ENCODE peak calls at places on chromosomes 2 and 18, in four cellular contexts. One of them, this sample, is unnamed.

GRCh38 chr2:205170399-205170798 is 511.9 kb upstream of the NRP2 start:
- DNase-seq in H9: peak; percentile 28
- DNase-seq in H1: no peak
- DNase-seq in mesendoderm: peak; percentile 18
- DNase-seq in this sample: no peak

GRCh38 chr2:96924775-96925747 is 55.2 kb upstream of the SEMA4C start:
- DNase-seq in H9: no peak
- DNase-seq in mesendoderm: no peak
- DNase-seq in H1: no peak
- DNase-seq in this sample: no peak

GRCh38 chr2:227326783-227327182 is 1.7 kb downstream of the MFF start:
- DNase-seq in H9: no peak
- DNase-seq in mesendoderm: no peak
- DNase-seq in H1: no peak
- DNase-seq in this sample: no peak

GRCh38 chr2:112189001-112189556 is 50.9 kb downstream of the FBLN7 start:
- DNase-seq in mesendoderm: no peak
- DNase-seq in H1: no peak
- DNase-seq in H9: no peak
- DNase-seq in this sample: no peak

GRCh38 chr2:158539176-158539895 is 82.6 kb downstream of the PKP4 start:
- DNase-seq in H1: no peak
- DNase-seq in mesendoderm: no peak
- DNase-seq in H9: no peak
- DNase-seq in this sample: no peak

GRCh38 chr2:172282944-172283343 is 144.4 kb upstream of the ITGA6 start:
- DNase-seq in mesendoderm: peak; percentile 29
- DNase-seq in H9: no peak
- DNase-seq in H1: no peak
- DNase-seq in this sample: peak; percentile 83

GRCh38 chr18:11176416-11176815 is 27.0 kb upstream of the PIEZO2 start:
- DNase-seq in mesendoderm: no peak
- DNase-seq in H1: no peak
- DNase-seq in H9: no peak
- DNase-seq in this sample: no peak

GRCh38 chr2:65019675-65020195 is 30.5 kb downstream of the SLC1A4 start:
- DNase-seq in H9: no peak
- DNase-seq in H1: no peak
- DNase-seq in mesendoderm: no peak
- DNase-seq in this sample: no peak

GRCh38 chr18:75341267-75341666 is 86.2 kb downstream of the SMIM21 start:
- DNase-seq in H1: no peak
- DNase-seq in H9: no peak
- DNase-seq in mesendoderm: peak; percentile 64
- DNase-seq in this sample: no peak

GRCh38 chr2:5693288-5694015 is 1.3 kb downstream of the SOX11 start:
- DNase-seq in mesendoderm: peak; percentile 64
- DNase-seq in H1: no peak
- DNase-seq in H9: peak; percentile 49
- DNase-seq in this sample: no peak

GRCh38 chr2:232319117-232320037 is 59.2 kb upstream of the ALPP start:
- DNase-seq in mesendoderm: no peak
- DNase-seq in H1: no peak
- DNase-seq in H9: no peak
- DNase-seq in this sample: no peak

GRCh38 chr2:190404487-190404886 is 3.7 kb upstream of the MFSD6 start:
- DNase-seq in mesendoderm: peak; percentile 77
- DNase-seq in H9: no peak
- DNase-seq in H1: no peak
- DNase-seq in this sample: peak; percentile 68

GRCh38 chr2:149703281-149703680 is 115.7 kb upstream of the MMADHC start:
- DNase-seq in H9: no peak
- DNase-seq in H1: no peak
- DNase-seq in mesendoderm: no peak
- DNase-seq in this sample: no peak

GRCh38 chr2:9830685-9831410 is 12.4 kb upstream of the TAF1B start:
- DNase-seq in mesendoderm: peak; percentile 51
- DNase-seq in H9: no peak
- DNase-seq in H1: no peak
- DNase-seq in this sample: peak; percentile 87

GRCh38 chr2:142130111-142131015 is 453 bp downstream of the LRP1B start:
- DNase-seq in H9: peak; percentile 72
- DNase-seq in H1: peak; percentile 25
- DNase-seq in mesendoderm: peak; percentile 82
- DNase-seq in this sample: peak; percentile 74

GRCh38 chr2:64359892-64360657 is 93.9 kb upstream of the LGALSL start:
- DNase-seq in mesendoderm: peak; percentile 59
- DNase-seq in H9: peak; percentile 52
- DNase-seq in H1: no peak
- DNase-seq in this sample: peak; percentile 92

GRCh38 chr2:160209457-160209856 is 9.4 kb upstream of the ITGB6 start:
- DNase-seq in H9: no peak
- DNase-seq in mesendoderm: no peak
- DNase-seq in H1: no peak
- DNase-seq in this sample: peak; percentile 96

GRCh38 chr2:186979439-186980116 is 130.6 kb upstream of the ZSWIM2 start:
- DNase-seq in H9: no peak
- DNase-seq in mesendoderm: no peak
- DNase-seq in H1: no peak
- DNase-seq in this sample: no peak

GRCh38 chr18:79484661-79485621 is 89.2 kb downstream of the NFATC1 start:
- DNase-seq in H1: no peak
- DNase-seq in H9: no peak
- DNase-seq in mesendoderm: no peak
- DNase-seq in this sample: peak; percentile 32

GRCh38 chr2:60536716-60537115 is 16.7 kb downstream of the BCL11A start:
- DNase-seq in mesendoderm: no peak
- DNase-seq in H9: no peak
- DNase-seq in H1: no peak
- DNase-seq in this sample: no peak

GRCh38 chr2:118351796-118352195 is 263.5 kb downstream of the INSIG2 start:
- DNase-seq in mesendoderm: no peak
- DNase-seq in H9: no peak
- DNase-seq in H1: no peak
- DNase-seq in this sample: no peak

GRCh38 chr2:21972580-21972979 is 848.8 kb downstream of the TDRD15 start:
- DNase-seq in H1: no peak
- DNase-seq in H9: no peak
- DNase-seq in mesendoderm: peak; percentile 16
- DNase-seq in this sample: no peak

GRCh38 chr2:100008960-100009359 is 133.4 kb downstream of the AFF3 start:
- DNase-seq in H9: no peak
- DNase-seq in mesendoderm: no peak
- DNase-seq in H1: no peak
- DNase-seq in this sample: peak; percentile 59

GRCh38 chr2:238157506-238158017 is 1.2 kb upstream of the ERFE start:
- DNase-seq in H9: no peak
- DNase-seq in mesendoderm: no peak
- DNase-seq in H1: no peak
- DNase-seq in this sample: no peak

GRCh38 chr18:46408334-46408987 is 248.6 kb downstream of the LOXHD1 start:
- DNase-seq in H9: peak; percentile 68
- DNase-seq in H1: no peak
- DNase-seq in mesendoderm: peak; percentile 94
- DNase-seq in this sample: peak; percentile 37

GRCh38 chr2:176079851-176080539 is 3.8 kb downstream of the EVX2 start:
- DNase-seq in mesendoderm: peak; percentile 84
- DNase-seq in H1: no peak
- DNase-seq in H9: peak; percentile 90
- DNase-seq in this sample: peak; percentile 45

GRCh38 chr18:41226186-41226585 is 728.8 kb upstream of the PIK3C3 start:
- DNase-seq in H9: no peak
- DNase-seq in mesendoderm: no peak
- DNase-seq in H1: no peak
- DNase-seq in this sample: no peak

GRCh38 chr2:104563398-104564024 is 290.4 kb upstream of the POU3F3 start:
- DNase-seq in mesendoderm: peak; percentile 14
- DNase-seq in H9: no peak
- DNase-seq in H1: no peak
- DNase-seq in this sample: no peak

GRCh38 chr2:147548453-147548852 is 296.4 kb upstream of the ACVR2A start:
- DNase-seq in H1: no peak
- DNase-seq in mesendoderm: no peak
- DNase-seq in H9: no peak
- DNase-seq in this sample: no peak

GRCh38 chr2:32798841-32799240 is 147.9 kb upstream of the LTBP1 start:
- DNase-seq in H1: no peak
- DNase-seq in mesendoderm: no peak
- DNase-seq in H9: no peak
- DNase-seq in this sample: no peak

GRCh38 chr18:59554796-59555195 is 142.4 kb downstream of the CCBE1 start:
- DNase-seq in H9: no peak
- DNase-seq in H1: no peak
- DNase-seq in mesendoderm: no peak
- DNase-seq in this sample: peak; percentile 90

GRCh38 chr2:137133231-137133630 is 367.9 kb downstream of the THSD7B start:
- DNase-seq in H1: no peak
- DNase-seq in mesendoderm: peak; percentile 10
- DNase-seq in H9: no peak
- DNase-seq in this sample: no peak

GRCh38 chr2:173076557-173077345 is 1.1 kb downstream of the MAP3K20 start:
- DNase-seq in H9: no peak
- DNase-seq in H1: no peak
- DNase-seq in mesendoderm: peak; percentile 54
- DNase-seq in this sample: peak; percentile 35

GRCh38 chr2:215974700-215975429 is 38.5 kb downstream of the MREG start:
- DNase-seq in mesendoderm: no peak
- DNase-seq in H9: no peak
- DNase-seq in H1: no peak
- DNase-seq in this sample: no peak
- H3K79me2 ChIP-seq in mesendoderm: peaks cover 6% of the 10 kb centered on the region
- H3K79me2 ChIP-seq in H9: peaks cover 4% of the 10 kb centered on the region
- H3K79me2 ChIP-seq in H1: no peaks in the 10 kb centered on the region
- H3K79me2 ChIP-seq in this sample: peaks cover 2% of the 10 kb centered on the region

GRCh38 chr18:9048808-9049494 is 53.5 kb upstream of the NDUFV2 start:
- DNase-seq in mesendoderm: no peak
- DNase-seq in H9: no peak
- DNase-seq in H1: no peak
- DNase-seq in this sample: peak; percentile 52

GRCh38 chr18:9055185-9055584 is 47.3 kb upstream of the NDUFV2 start:
- DNase-seq in mesendoderm: no peak
- DNase-seq in H1: no peak
- DNase-seq in H9: no peak
- DNase-seq in this sample: peak; percentile 49

GRCh38 chr18:9053814-9054213 is 48.7 kb upstream of the NDUFV2 start:
- DNase-seq in H1: no peak
- DNase-seq in mesendoderm: no peak
- DNase-seq in H9: no peak
- DNase-seq in this sample: no peak

GRCh38 chr18:9047715-9048114 is 54.8 kb upstream of the NDUFV2 start:
- DNase-seq in H1: no peak
- DNase-seq in H9: no peak
- DNase-seq in mesendoderm: no peak
- DNase-seq in this sample: peak; percentile 30

DNA sequence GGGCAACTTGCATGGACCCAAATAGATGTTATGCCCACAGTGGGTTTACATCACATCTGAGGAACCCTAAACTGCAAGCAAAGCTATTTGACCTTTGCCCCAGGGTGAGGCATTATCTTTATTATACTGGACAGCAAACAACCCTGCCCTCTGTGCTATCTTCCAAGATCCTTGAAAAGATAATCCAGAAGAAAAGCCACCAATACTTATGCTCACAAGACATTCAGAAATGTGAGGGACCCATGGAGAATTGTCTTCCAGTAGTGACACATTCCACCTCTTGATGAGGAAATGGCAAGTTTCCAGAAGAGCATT is 53.0 kb upstream of the NDUFV2 start:
- DNase-seq in H1: no peak
- DNase-seq in H9: no peak
- DNase-seq in mesendoderm: no peak
- DNase-seq in this sample: peak; percentile 13
- H3K23ac ChIP-seq in H1: no peak overlapping the region
- H3K23ac ChIP-seq in H9: no peak overlapping the region
- H3K23ac ChIP-seq in mesendoderm: no peak overlapping the region
- H3K23ac ChIP-seq in this sample: no peak overlapping the region

DNA sequence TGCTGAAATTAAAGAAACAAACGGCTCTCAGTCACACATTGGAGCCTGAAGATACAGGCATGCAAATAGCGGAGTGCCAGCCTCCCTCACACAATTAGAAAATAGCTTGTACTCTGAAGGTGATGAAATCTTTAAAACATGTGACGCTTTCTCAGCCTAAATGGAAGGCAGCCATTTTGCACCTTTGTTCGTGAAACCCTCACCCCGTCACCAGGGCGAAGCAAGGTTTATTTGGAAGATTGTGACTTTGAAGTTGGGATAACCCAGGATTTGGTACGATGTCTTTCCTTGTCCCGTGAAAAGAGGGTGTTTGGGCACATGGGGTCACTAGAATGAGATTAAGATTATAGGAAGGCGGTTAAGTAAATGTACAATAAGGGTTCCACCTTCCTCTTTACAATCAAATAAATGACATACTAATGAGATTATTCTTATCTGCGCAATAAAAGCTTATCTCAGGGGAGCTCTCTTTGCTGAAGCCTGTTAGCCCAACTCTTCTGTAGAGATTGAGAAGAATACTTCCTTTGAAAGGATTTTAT is 4.2 kb downstream of the SH3BP4 start:
- DNase-seq in H1: no peak
- DNase-seq in H9: no peak
- DNase-seq in mesendoderm: peak; percentile 72
- DNase-seq in this sample: no peak
- H3K79me2 ChIP-seq in H1: peaks cover 44% of the 10 kb centered on the region
- H3K79me2 ChIP-seq in H9: peaks cover 46% of the 10 kb centered on the region
- H3K79me2 ChIP-seq in mesendoderm: peaks cover 83% of the 10 kb centered on the region
- H3K79me2 ChIP-seq in this sample: peaks cover 31% of the 10 kb centered on the region

GRCh38 chr18:69820538-69820937 is 127.1 kb downstream of the CD226 start:
- DNase-seq in H9: no peak
- DNase-seq in H1: no peak
- DNase-seq in mesendoderm: no peak
- DNase-seq in this sample: no peak

GRCh38 chr18:69813559-69813958 is 134.1 kb downstream of the CD226 start:
- DNase-seq in H9: no peak
- DNase-seq in H1: no peak
- DNase-seq in mesendoderm: no peak
- DNase-seq in this sample: no peak

GRCh38 chr18:69819460-69819859 is 128.2 kb downstream of the CD226 start:
- DNase-seq in mesendoderm: no peak
- DNase-seq in H1: no peak
- DNase-seq in H9: no peak
- DNase-seq in this sample: no peak

GRCh38 chr18:69814861-69815385 is 132.8 kb downstream of the CD226 start:
- DNase-seq in H1: no peak
- DNase-seq in mesendoderm: peak; percentile 91
- DNase-seq in H9: no peak
- DNase-seq in this sample: no peak

GRCh38 chr18:69817335-69817935 is 130.2 kb downstream of the CD226 start:
- DNase-seq in H1: no peak
- DNase-seq in H9: no peak
- DNase-seq in mesendoderm: peak; percentile 19
- DNase-seq in this sample: no peak
- H3K23ac ChIP-seq in H1: no peak overlapping the region
- H3K23ac ChIP-seq in H9: no peak overlapping the region
- H3K23ac ChIP-seq in mesendoderm: no peak overlapping the region
- H3K23ac ChIP-seq in this sample: no peak overlapping the region

GRCh38 chr2:239465017-239466001 is 64.5 kb upstream of the HDAC4 start:
- DNase-seq in H1: no peak
- DNase-seq in mesendoderm: no peak
- DNase-seq in H9: peak; percentile 23
- DNase-seq in this sample: peak; percentile 59
- H3K79me2 ChIP-seq in H1: no peaks in the 10 kb centered on the region
- H3K79me2 ChIP-seq in mesendoderm: no peaks in the 10 kb centered on the region
- H3K79me2 ChIP-seq in H9: no peaks in the 10 kb centered on the region
- H3K79me2 ChIP-seq in this sample: no peaks in the 10 kb centered on the region